ENCODE peak calls at places on chromosome 22, in six cellular contexts. P, H, G, D, K and V are unnamed samples.

GRCh38 chr22:50327711-50328019 is 853 bp upstream of the DENND6B start:
- DNase-seq in P (no peak), G (no peak), D (no peak), H (no peak), K (no peak), V (no peak)

GRCh38 chr22:27150530-27150909 is 493.1 kb downstream of the MIAT start:
- DNase-seq in P (peak), D (no peak), G (no peak), K (no peak), H (no peak), V (no peak)

GRCh38 chr22:43848366-43849171 is 13.7 kb downstream of the SULT4A1 start:
- DNase-seq in D (no peak), P (no peak), K (peak), H (peak), G (no peak), V (peak)

GRCh38 chr22:32444068-32444467 is 20.2 kb downstream of the BPIFC start:
- DNase-seq in K (peak), P (peak), D (peak), G (no peak), H (no peak), V (peak)

GRCh38 chr22:22391543-22391942 is 117.0 kb downstream of the ZNF280B start:
- DNase-seq in H (no peak), D (no peak), P (no peak), K (no peak), G (no peak), V (no peak)

GRCh38 chr22:27654536-27655445 is 146.8 kb downstream of the MN1 start:
- DNase-seq in G (no peak), P (no peak), H (no peak), K (peak), D (no peak), V (no peak)

GRCh38 chr22:26360169-26360885 is 68.7 kb upstream of the ASPHD2 start:
- DNase-seq in G (peak), P (peak), H (peak), K (peak), D (peak), V (peak)

GRCh38 chr22:28883917-28884753 is 763 bp downstream of the ZNRF3 start:
- DNase-seq in G (peak), H (no peak), K (peak), P (peak), D (peak), V (peak)

GRCh38 chr22:29617922-29618629 is 14.6 kb downstream of the NF2 start:
- DNase-seq in P (no peak), D (no peak), H (no peak), K (peak), G (no peak), V (peak)

GRCh38 chr22:31094741-31095140 is 12.6 kb downstream of the SELENOM start:
- DNase-seq in G (no peak), K (no peak), P (no peak), H (no peak), D (no peak), V (no peak)

GRCh38 chr22:39893526-39893925 is at the start of gene ENTHD1:
- DNase-seq in H (no peak), K (no peak), P (no peak), G (no peak), D (no peak), V (no peak)

GRCh38 chr22:39306456-39307361 is 12.7 kb downstream of the RPL3 start:
- DNase-seq in D (no peak), K (peak), P (peak), H (no peak), G (no peak), V (no peak)

GRCh38 chr22:19044381-19044780 is 77.8 kb downstream of the DGCR2 start:
- DNase-seq in G (no peak), H (no peak), K (no peak), P (no peak), D (no peak), V (no peak)

GRCh38 chr22:20130739-20131592 is 638 bp upstream of the ZDHHC8 start:
- DNase-seq in P (no peak), H (peak), K (peak), D (peak), G (peak), V (peak)

GRCh38 chr22:20131593-20131855 is at the start of gene ZDHHC8:
- DNase-seq in D (no peak), K (peak), P (no peak), H (no peak), G (peak), V (no peak)

GRCh38 chr22:20129747-20130014 is 1.9 kb upstream of the ZDHHC8 start:
- DNase-seq in G (no peak), H (no peak), K (no peak), P (no peak), D (no peak), V (no peak)

GRCh38 chr22:20128902-20129746 is 2.5 kb upstream of the ZDHHC8 start:
- DNase-seq in G (no peak), D (no peak), K (peak), H (no peak), P (peak), V (peak)

DNA sequence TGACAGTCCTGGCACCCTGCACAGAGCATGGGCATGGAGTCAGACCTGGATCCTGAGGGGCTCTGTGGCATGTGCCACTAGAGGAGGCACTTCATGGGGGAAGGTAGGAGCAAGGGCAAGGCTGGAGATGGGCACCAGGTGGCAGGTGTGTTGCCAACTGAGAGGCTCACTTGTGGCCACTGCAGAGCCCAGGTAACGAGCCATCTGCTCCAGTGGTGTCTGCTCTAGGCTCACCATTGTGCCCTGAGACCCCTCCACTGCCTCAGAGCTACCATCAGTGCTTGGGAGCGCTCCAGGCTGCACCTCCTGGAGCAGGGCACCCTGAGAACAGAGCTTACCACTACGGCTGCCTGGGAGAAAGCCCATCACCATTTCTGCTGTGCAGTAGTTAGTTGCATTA is 1.3 kb upstream of the ZDHHC8 start:
- DNase-seq in K (no peak), G (no peak), H (no peak), P (no peak), D (no peak), V (no peak)
- TF ChIP-seq CTCF in K (no peak), G (no peak), H (no peak), P (no peak), D (no peak), V (no peak)

DNA sequence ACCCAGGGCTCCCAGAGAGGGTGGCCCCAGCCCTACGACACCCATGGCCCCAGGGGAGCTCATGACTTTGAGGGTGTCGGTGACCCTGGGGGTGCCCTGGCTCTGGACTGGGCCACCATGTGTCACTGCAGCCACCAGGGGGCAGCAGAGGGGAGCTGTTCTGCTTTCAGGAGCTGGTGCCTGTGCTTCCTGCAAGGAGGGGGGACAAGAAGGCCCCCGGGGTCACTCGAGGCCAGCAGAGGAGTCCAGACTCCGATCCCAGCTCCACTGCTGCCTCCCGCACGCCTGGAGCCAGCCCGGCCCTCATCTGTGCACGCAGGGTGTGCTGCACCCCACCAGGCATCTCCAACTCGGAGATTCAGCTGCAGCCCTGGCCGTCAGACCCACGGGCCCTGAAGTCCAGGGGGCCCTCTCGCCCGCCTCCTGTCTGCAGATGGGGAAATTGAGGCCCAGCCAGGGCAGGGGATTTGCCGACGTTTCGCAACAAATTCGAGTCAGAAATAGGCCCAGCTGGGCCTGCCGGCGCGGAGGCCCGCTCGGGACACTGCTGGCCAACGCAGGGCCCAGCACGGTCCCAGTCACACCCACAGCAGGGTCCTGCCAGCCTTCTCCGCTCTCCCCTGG is 29.5 kb upstream of the WNT7B start:
- DNase-seq in K (peak), P (peak), H (peak), D (peak), G (peak), V (peak)
- H3K4me3 ChIP-seq in K (peak), P (no peak), H (peak), D (no peak), G (peak), V (no peak)

GRCh38 chr22:34038801-34039200 is 118.5 kb upstream of the LARGE1 start:
- DNase-seq in H (no peak), G (no peak), D (peak), K (no peak), P (no peak), V (no peak)
- TF ChIP-seq CTCF in H (no peak), G (no peak), D (no peak), K (no peak), P (no peak), V (no peak)

GRCh38 chr22:45203150-45203974 is 37.3 kb downstream of the KIAA0930 start:
- DNase-seq in P (no peak), H (peak), K (no peak), G (no peak), D (no peak), V (no peak)

GRCh38 chr22:45200230-45200629 is 36.5 kb downstream of the NUP50 start:
- DNase-seq in G (no peak), P (no peak), K (no peak), D (no peak), H (no peak), V (no peak)

GRCh38 chr22:45202333-45203149 is 38.2 kb downstream of the KIAA0930 start:
- DNase-seq in P (no peak), H (peak), D (no peak), K (no peak), G (no peak), V (no peak)

GRCh38 chr22:45200862-45201511 is 37.3 kb downstream of the NUP50 start:
- DNase-seq in K (no peak), D (no peak), P (no peak), G (no peak), H (no peak), V (peak)

GRCh38 chr22:45201678-45202332 is 38.1 kb downstream of the NUP50 start:
- DNase-seq in G (no peak), P (no peak), K (peak), H (no peak), D (no peak), V (peak)
- H3K4me3 ChIP-seq in G (no peak), P (no peak), K (no peak), H (no peak), D (no peak), V (no peak)

DNA sequence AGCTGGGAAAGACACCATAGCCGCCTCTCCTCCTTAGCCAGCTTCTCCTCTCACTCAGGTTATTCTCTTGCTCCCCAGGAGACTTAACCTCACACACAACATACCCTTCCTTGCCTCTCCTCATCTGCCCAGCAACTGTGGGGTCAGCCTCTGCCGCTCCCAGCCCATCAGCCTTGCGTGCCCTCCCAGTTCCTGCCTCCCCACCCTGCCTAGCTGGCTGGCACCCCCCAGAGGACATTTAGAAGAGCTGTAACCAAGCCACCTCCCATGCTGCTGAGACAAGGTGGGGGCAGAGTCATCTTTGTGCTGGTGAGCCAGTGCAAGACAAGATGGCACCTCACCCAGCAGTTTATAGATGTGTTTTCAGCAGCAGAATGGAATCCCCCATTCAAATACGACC is 38.2 kb downstream of the TOM1 start:
- DNase-seq in H (no peak), K (no peak), P (no peak), D (no peak), G (no peak), V (no peak)
- TF ChIP-seq CTCF in H (no peak), K (no peak), P (peak), D (no peak), G (no peak), V (peak)

GRCh38 chr22:37819100-37819433 is 4.1 kb upstream of the GALR3 start:
- DNase-seq in H (no peak), P (no peak), D (no peak), G (no peak), K (no peak), V (no peak)

GRCh38 chr22:37816543-37817180 is 6.5 kb upstream of the GALR3 start:
- DNase-seq in D (no peak), P (no peak), G (no peak), H (no peak), K (no peak), V (no peak)

GRCh38 chr22:37817705-37818311 is 5.4 kb upstream of the GALR3 start:
- DNase-seq in P (peak), K (peak), G (peak), H (peak), D (peak), V (peak)

GRCh38 chr22:37820350-37820749 is 2.8 kb upstream of the GALR3 start:
- DNase-seq in K (no peak), D (no peak), H (no peak), P (no peak), G (no peak), V (no peak)

GRCh38 chr22:37818397-37819099 is 4.6 kb upstream of the GALR3 start:
- DNase-seq in K (peak), G (peak), H (peak), P (peak), D (peak), V (peak)
- H3K4me3 ChIP-seq in K (peak), G (peak), H (peak), P (no peak), D (peak), V (peak)

DNA sequence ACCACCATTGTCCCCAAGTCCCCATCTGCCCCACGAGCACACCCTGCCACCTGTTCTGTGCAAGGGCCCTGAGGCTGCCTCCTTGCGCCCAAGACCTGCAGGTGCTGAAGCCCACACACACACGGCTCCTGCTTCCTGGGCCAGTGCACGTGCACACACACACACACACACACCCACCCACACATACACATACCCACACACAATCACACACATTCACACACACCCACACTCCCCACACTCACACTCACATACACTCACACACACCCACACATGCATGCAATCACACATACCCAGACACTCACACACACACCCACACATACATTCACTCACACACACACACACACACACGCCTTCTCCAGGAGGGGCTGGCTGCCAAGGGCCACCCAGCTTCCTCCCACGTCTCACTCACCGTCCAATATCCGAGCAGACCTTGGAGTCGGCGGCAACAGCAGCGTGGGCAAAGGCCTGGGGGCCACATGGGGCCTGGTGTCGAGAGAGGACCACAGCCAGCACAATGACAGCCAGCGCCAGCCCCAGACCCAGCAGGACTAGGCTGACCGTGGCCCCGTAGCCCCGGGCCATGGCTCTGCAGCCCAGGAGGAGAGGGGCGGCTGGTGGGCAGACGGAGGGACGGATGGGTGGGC is 616 bp downstream of the GGT5 start:
- DNase-seq in P (peak), D (no peak), K (peak), G (peak), H (no peak), V (peak)
- TF ChIP-seq CTCF in P (no peak), D (no peak), K (no peak), G (no peak), H (no peak), V (peak)

GRCh38 chr22:37231406-37232139 is 12.5 kb downstream of the RAC2 start:
- DNase-seq in D (no peak), H (no peak), K (no peak), G (no peak), P (no peak), V (no peak)
- H3K4me3 ChIP-seq in D (no peak), H (no peak), K (no peak), G (no peak), P (peak), V (no peak)

GRCh38 chr22:24824915-24825314 is 18.9 kb downstream of the SGSM1 start:
- DNase-seq in P (no peak), D (no peak), K (no peak), G (no peak), H (no peak), V (no peak)
- TF ChIP-seq CTCF in P (no peak), D (no peak), K (no peak), G (no peak), H (no peak), V (no peak)